ENCODE peak calls at places on chromosomes 11 and 22, in nine cellular contexts. J is fibroblast of lung; R is lower lobe of right lung; I is H9; G is pancreas; C is IMR-90; B is PC-9; L is CD4-positive, alpha-beta T cell; N is caudate nucleus. P is an unnamed sample.

GRCh38 chr11:41954034-41954433 is 494.6 kb upstream of the LRRC4C start:
- DNase-seq in I (no peak), G (no peak), B (no peak), R (no peak), N (no peak), J (no peak), L (no peak), C (no peak), P (no peak)

GRCh38 chr11:61791737-61792309 is 576 bp downstream of the TMEM258 start:
- DNase-seq in N (peak), C (peak), I (no peak), R (peak), J (peak), L (no peak), B (peak), G (peak), P (no peak)

GRCh38 chr11:44945639-44946038 is 5.0 kb downstream of the TP53I11 start:
- DNase-seq in N (no peak), B (no peak), C (no peak), L (no peak), I (no peak), J (no peak), R (no peak), G (no peak), P (no peak)

GRCh38 chr11:75365711-75366181 is 14.3 kb upstream of the ARRB1 start:
- DNase-seq in I (no peak), G (no peak), J (peak), B (no peak), C (peak), R (no peak), L (no peak), N (no peak), P (no peak)

GRCh38 chr11:65041206-65042035 is at the start of gene SAC3D1:
- DNase-seq in C (peak), L (peak), R (peak), I (no peak), N (no peak), J (no peak), B (peak), G (peak), P (no peak)

GRCh38 chr11:134439181-134439580 is 27.1 kb upstream of the B3GAT1 start:
- DNase-seq in B (no peak), C (no peak), G (no peak), J (no peak), I (no peak), L (no peak), R (no peak), N (no peak), P (no peak)

GRCh38 chr11:74330065-74330858 is 18.8 kb upstream of the P4HA3 start:
- DNase-seq in L (no peak), G (no peak), C (peak), I (no peak), B (peak), R (no peak), J (peak), N (no peak), P (no peak)

GRCh38 chr11:1839204-1839923 is 583 bp downstream of the TNNI2 start:
- DNase-seq in G (no peak), R (no peak), L (no peak), J (no peak), N (no peak), C (no peak), I (no peak), B (no peak), P (no peak)

GRCh38 chr11:5686426-5686825 is 1.6 kb upstream of the TRIM5 start:
- DNase-seq in B (no peak), G (no peak), C (no peak), L (no peak), N (no peak), I (no peak), J (no peak), R (no peak), P (no peak)

GRCh38 chr11:58395581-58395980 is 11.1 kb downstream of the OR5B3 start:
- DNase-seq in I (no peak), C (peak), J (no peak), N (no peak), L (no peak), B (no peak), G (no peak), R (no peak), P (no peak)

GRCh38 chr22:22865311-22866072 is 22.1 kb upstream of the IGLL5 start:
- DNase-seq in R (no peak), J (peak), L (no peak), N (no peak), I (no peak), C (no peak), G (no peak), B (no peak), P (no peak)

GRCh38 chr11:9201372-9202162 is 63.6 kb downstream of the DENND5A start:
- DNase-seq in L (no peak), I (no peak), R (no peak), C (no peak), G (no peak), J (no peak), N (no peak), B (no peak), P (no peak)

GRCh38 chr22:44316393-44317162 is 3.8 kb upstream of the SHISAL1 start:
- DNase-seq in C (no peak), G (no peak), L (no peak), B (no peak), I (no peak), R (no peak), J (no peak), N (no peak), P (no peak)

GRCh38 chr11:86818466-86819282 is 18.3 kb downstream of the PRSS23 start:
- DNase-seq in I (no peak), L (no peak), R (no peak), N (no peak), C (peak), G (peak), B (peak), J (peak), P (no peak)

GRCh38 chr11:133753150-133753549 is 92.2 kb downstream of the SPATA19 start:
- DNase-seq in I (no peak), L (no peak), N (no peak), C (no peak), R (no peak), B (no peak), J (no peak), G (no peak), P (no peak)

GRCh38 chr11:31817621-31818493 is 6.7 kb upstream of the PAX6 start:
- DNase-seq in L (no peak), J (no peak), B (no peak), I (peak), C (no peak), G (peak), N (no peak), R (no peak), P (no peak)

GRCh38 chr11:116219171-116219635 is 553.6 kb downstream of the BUD13 start:
- DNase-seq in I (no peak), N (no peak), B (no peak), J (no peak), G (no peak), L (no peak), R (no peak), C (no peak), P (no peak)

GRCh38 chr11:61361237-61361636 is 445 bp downstream of the CYB561A3 start:
- DNase-seq in B (no peak), N (no peak), J (no peak), C (no peak), R (no peak), I (no peak), L (no peak), G (no peak), P (no peak)

GRCh38 chr11:128767518-128767917 is 73.6 kb downstream of the FLI1 start:
- DNase-seq in N (no peak), L (no peak), C (peak), B (no peak), R (no peak), I (no peak), G (no peak), J (no peak), P (no peak)

GRCh38 chr11:65060913-65061408 is 2.6 kb upstream of the NAALADL1 start:
- DNase-seq in B (no peak), I (peak), G (no peak), R (no peak), J (peak), N (no peak), C (no peak), L (no peak), P (no peak)

GRCh38 chr11:84886344-84886743 is 740.8 kb downstream of the DLG2 start:
- DNase-seq in J (no peak), L (no peak), G (no peak), I (no peak), B (no peak), N (no peak), C (peak), R (no peak), P (no peak)

GRCh38 chr11:61796127-61796526 is 3.4 kb downstream of the FEN1 start:
- DNase-seq in C (no peak), G (no peak), N (no peak), L (no peak), R (no peak), B (no peak), I (no peak), J (no peak), P (no peak)

GRCh38 chr11:65213322-65214211 is 31.8 kb downstream of the CAPN1 start:
- DNase-seq in L (no peak), C (peak), G (no peak), I (peak), B (peak), R (no peak), J (peak), N (no peak), P (no peak)

GRCh38 chr11:77619576-77620198 is 17.9 kb downstream of the CLNS1A start:
- DNase-seq in J (peak), B (peak), L (no peak), C (peak), N (no peak), I (no peak), R (no peak), G (no peak), P (no peak)

GRCh38 chr11:2787816-2788750 is 88.3 kb upstream of the KCNQ1OT1 start:
- DNase-seq in I (peak), L (no peak), B (no peak), J (no peak), N (no peak), R (no peak), C (no peak), G (peak), P (peak)

GRCh38 chr11:64028398-64029115 is 7.2 kb upstream of the FLRT1 start:
- DNase-seq in N (no peak), G (no peak), R (no peak), C (no peak), B (no peak), J (peak), L (no peak), I (peak), P (no peak)
- H3K27ac ChIP-seq in N (no peak), G (no peak), R (no peak), C (no peak), B (no peak), J (no peak), L (no peak), I (no peak), P (no peak)

DNA sequence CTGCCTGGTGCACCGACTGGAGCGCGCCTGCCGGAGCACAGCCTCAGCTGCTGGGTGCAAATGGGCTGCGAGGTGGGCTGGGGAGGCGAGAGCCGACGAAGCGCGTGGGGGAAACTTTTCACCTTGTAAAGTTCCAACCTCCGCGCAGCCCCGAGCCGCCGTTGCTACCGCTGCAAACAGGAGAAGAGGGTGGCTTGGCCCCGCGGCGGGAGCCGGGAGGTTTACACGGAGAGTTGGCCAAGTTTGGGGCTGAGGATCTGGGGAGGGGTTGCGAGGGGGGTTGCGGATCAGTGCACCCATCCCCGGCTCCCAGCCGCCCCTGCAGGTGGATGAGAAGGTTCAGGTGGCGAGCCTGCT is 566 bp downstream of the FAT3 start:
- DNase-seq in L (no peak), G (no peak), B (no peak), C (no peak), R (no peak), J (no peak), N (no peak), I (no peak), P (no peak)
- H3K27ac ChIP-seq in L (no peak), G (no peak), B (no peak), C (no peak), R (peak), J (peak), N (peak), I (no peak), P (peak)

GRCh38 chr22:46070722-46071450 is 79.4 kb upstream of the PPARA start:
- DNase-seq in J (peak), R (peak), G (peak), B (no peak), N (no peak), L (peak), I (peak), C (peak), P (peak)
- H3K27ac ChIP-seq in J (peak), R (peak), G (peak), B (peak), N (peak), L (peak), I (no peak), C (peak), P (peak)

GRCh38 chr11:13311570-13311969 is 34.0 kb downstream of the BMAL1 start:
- DNase-seq in B (no peak), C (no peak), L (no peak), N (no peak), I (no peak), J (no peak), R (no peak), G (no peak), P (no peak)
- H3K27ac ChIP-seq in B (no peak), C (no peak), L (no peak), N (no peak), I (no peak), J (no peak), R (no peak), G (no peak), P (no peak)

GRCh38 chr11:587978-588380 is 11.7 kb downstream of the PHRF1 start:
- DNase-seq in I (no peak), R (peak), N (no peak), L (peak), B (no peak), G (no peak), J (peak), C (peak), P (no peak)
- H3K27ac ChIP-seq in I (no peak), R (peak), N (no peak), L (peak), B (no peak), G (peak), J (no peak), C (peak), P (no peak)

DNA sequence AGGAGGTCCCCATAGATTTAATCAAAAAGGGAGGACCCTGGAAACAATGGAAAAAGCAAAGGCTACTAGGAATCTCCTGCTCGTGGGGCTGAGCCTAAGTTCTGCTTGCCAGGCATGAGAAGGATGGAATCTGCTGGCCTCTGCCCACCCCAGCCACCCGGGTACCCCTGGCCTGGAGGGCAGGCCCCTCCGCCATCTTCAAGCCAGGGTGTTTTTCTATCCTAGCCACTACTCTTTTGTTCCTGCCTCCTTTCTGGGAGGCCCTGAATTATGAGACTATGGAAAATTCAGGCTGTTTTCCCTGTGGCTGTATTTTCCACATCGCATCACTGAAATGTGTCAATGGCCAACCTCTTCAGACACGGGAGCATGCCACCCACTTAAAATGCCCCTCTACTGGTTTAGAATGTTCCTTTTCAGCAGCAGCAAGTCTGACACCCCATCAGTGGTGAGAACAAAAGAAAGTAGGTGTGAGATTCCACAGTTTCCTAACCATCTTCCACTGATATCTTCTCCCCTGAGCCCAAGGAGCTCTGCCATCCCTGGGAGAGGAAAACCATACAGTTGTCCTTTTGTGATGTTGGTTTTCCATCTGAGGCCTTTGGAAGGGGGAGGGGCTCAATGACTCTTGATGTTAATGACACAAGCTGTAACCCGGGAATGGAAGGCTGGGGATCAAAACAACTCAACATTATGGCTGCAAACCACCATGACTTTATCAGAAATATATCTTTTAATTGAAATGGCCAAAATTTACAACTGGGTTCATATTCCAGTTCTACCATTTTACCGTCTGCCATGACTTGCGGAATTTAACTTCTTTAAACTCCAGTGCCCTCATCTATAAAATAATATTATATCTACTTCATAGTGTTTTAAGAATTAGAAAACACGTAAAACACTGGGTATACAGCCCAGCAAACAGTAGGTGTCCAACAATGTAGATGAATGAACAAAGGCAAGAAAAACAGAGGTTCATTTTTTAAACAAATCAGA is 22.2 kb downstream of the DKK3 start:
- DNase-seq in L (no peak), I (peak), C (no peak), J (no peak), B (no peak), R (no peak), G (no peak), N (no peak), P (peak)
- H3K27ac ChIP-seq in L (no peak), I (no peak), C (peak), J (peak), B (no peak), R (no peak), G (no peak), N (peak), P (peak)

GRCh38 chr22:42950281-42950680 is 64.7 kb downstream of the PACSIN2 start:
- DNase-seq in B (no peak), N (no peak), J (no peak), L (no peak), G (no peak), R (no peak), I (peak), C (no peak), P (no peak)

GRCh38 chr22:42948205-42948804 is 66.6 kb downstream of the PACSIN2 start:
- DNase-seq in B (peak), N (no peak), R (no peak), I (no peak), L (no peak), J (no peak), G (no peak), C (no peak), P (no peak)

GRCh38 chr22:42951093-42951710 is 63.7 kb downstream of the PACSIN2 start:
- DNase-seq in C (no peak), B (peak), N (no peak), L (no peak), I (peak), R (no peak), J (no peak), G (no peak), P (no peak)

GRCh38 chr22:42947211-42947990 is 67.5 kb downstream of the PACSIN2 start:
- DNase-seq in L (no peak), C (peak), N (no peak), R (no peak), B (peak), J (no peak), I (peak), G (peak), P (no peak)

DNA sequence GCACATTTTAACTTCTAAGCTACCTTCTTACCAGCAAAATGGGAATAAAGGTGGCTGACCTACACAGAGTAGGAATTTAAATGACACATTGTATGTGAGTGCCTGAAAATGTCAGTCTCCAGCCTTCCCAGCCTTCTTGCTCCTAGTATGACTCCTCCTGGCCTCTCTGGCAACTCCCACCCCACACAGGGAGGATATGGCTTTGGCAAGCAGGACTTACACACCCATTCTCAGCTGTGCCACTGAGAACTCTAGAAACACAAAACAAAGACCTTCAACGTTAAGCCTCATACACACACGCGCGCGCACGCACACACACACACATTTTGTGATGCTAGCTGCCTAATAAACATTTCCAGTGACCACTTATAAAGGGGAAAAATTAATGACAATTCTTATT is 65.8 kb downstream of the PACSIN2 start:
- DNase-seq in L (no peak), N (no peak), R (no peak), B (peak), G (no peak), C (peak), I (peak), J (peak), P (no peak)
- H3K27ac ChIP-seq in L (no peak), N (no peak), R (no peak), B (peak), G (peak), C (no peak), I (no peak), J (no peak), P (peak)